ENCODE peak calls at places on chromosome 10, in seven cellular contexts. One of them, this sample, is unnamed.
A peak's percentile ranks its signal among the peaks of the same experiment; 100 is the strongest.

GRCh38 chr10:30502266-30503058 is 68.5 kb downstream of the MAP3K8 start:
- DNase-seq in HCT116: no peak
- DNase-seq in H1: no peak
- DNase-seq in GM12878: no peak
- DNase-seq in K562: peak; percentile 59
- DNase-seq in HepG2: no peak
- DNase-seq in SK-N-SH: no peak
- DNase-seq in this sample: no peak

GRCh38 chr10:87816163-87816841 is 1.7 kb downstream of the ATAD1 start:
- DNase-seq in H1: no peak
- DNase-seq in HCT116: no peak
- DNase-seq in SK-N-SH: no peak
- DNase-seq in GM12878: no peak
- DNase-seq in K562: no peak
- DNase-seq in HepG2: no peak
- DNase-seq in this sample: no peak

GRCh38 chr10:13949844-13950542 is 363.2 kb downstream of the PRPF18 start:
- DNase-seq in SK-N-SH: no peak
- DNase-seq in HCT116: no peak
- DNase-seq in GM12878: no peak
- DNase-seq in H1: no peak
- DNase-seq in K562: no peak
- DNase-seq in HepG2: no peak
- DNase-seq in this sample: no peak

GRCh38 chr10:127715782-127716378 is 21.1 kb upstream of the FOXI2 start:
- DNase-seq in H1: no peak
- DNase-seq in SK-N-SH: peak; percentile 32
- DNase-seq in HepG2: peak; percentile 39
- DNase-seq in HCT116: peak; percentile 46
- DNase-seq in GM12878: no peak
- DNase-seq in K562: no peak
- DNase-seq in this sample: no peak

GRCh38 chr10:21161647-21162046 is 264.5 kb upstream of the NEBL start:
- DNase-seq in K562: no peak
- DNase-seq in HepG2: no peak
- DNase-seq in H1: peak; percentile 51
- DNase-seq in HCT116: no peak
- DNase-seq in GM12878: no peak
- DNase-seq in SK-N-SH: no peak
- DNase-seq in this sample: no peak

GRCh38 chr10:89553064-89553734 is 17.8 kb upstream of the SLC16A12 start:
- DNase-seq in GM12878: no peak
- DNase-seq in HCT116: peak; percentile 82
- DNase-seq in H1: no peak
- DNase-seq in SK-N-SH: no peak
- DNase-seq in HepG2: peak; percentile 37
- DNase-seq in K562: no peak
- DNase-seq in this sample: no peak

GRCh38 chr10:75619636-75620035 is 188.2 kb downstream of the LRMDA start:
- DNase-seq in HepG2: no peak
- DNase-seq in K562: no peak
- DNase-seq in H1: no peak
- DNase-seq in HCT116: no peak
- DNase-seq in SK-N-SH: no peak
- DNase-seq in GM12878: no peak
- DNase-seq in this sample: no peak

GRCh38 chr10:28202941-28203352 is 99.9 kb downstream of the MPP7 start:
- DNase-seq in SK-N-SH: no peak
- DNase-seq in K562: no peak
- DNase-seq in HepG2: no peak
- DNase-seq in HCT116: no peak
- DNase-seq in H1: no peak
- DNase-seq in GM12878: no peak
- DNase-seq in this sample: no peak

GRCh38 chr10:102120142-102120986 is at the start of gene LDB1:
- DNase-seq in H1: no peak
- DNase-seq in K562: peak; percentile 68
- DNase-seq in HCT116: peak; percentile 65
- DNase-seq in HepG2: peak; percentile 62
- DNase-seq in GM12878: no peak
- DNase-seq in SK-N-SH: peak; percentile 85
- DNase-seq in this sample: peak; percentile 96

GRCh38 chr10:124671486-124672075 is 72.6 kb downstream of the FAM53B start:
- DNase-seq in HepG2: peak; percentile 63
- DNase-seq in H1: no peak
- DNase-seq in GM12878: no peak
- DNase-seq in SK-N-SH: peak; percentile 74
- DNase-seq in HCT116: peak; percentile 34
- DNase-seq in K562: peak; percentile 87
- DNase-seq in this sample: no peak

GRCh38 chr10:63819753-63820347 is 298.6 kb downstream of the REEP3 start:
- DNase-seq in GM12878: no peak
- DNase-seq in K562: peak; percentile 39
- DNase-seq in H1: peak; percentile 17
- DNase-seq in SK-N-SH: peak; percentile 62
- DNase-seq in HCT116: peak; percentile 59
- DNase-seq in HepG2: peak; percentile 33
- DNase-seq in this sample: peak; percentile 73

GRCh38 chr10:47354162-47354561 is 6.0 kb downstream of the RBP3 start:
- DNase-seq in SK-N-SH: no peak
- DNase-seq in K562: no peak
- DNase-seq in GM12878: no peak
- DNase-seq in HepG2: peak; percentile 12
- DNase-seq in HCT116: no peak
- DNase-seq in H1: no peak
- DNase-seq in this sample: peak; percentile 61

GRCh38 chr10:99233680-99234018 is 2.0 kb downstream of the HPSE2 start:
- DNase-seq in HepG2: no peak
- DNase-seq in HCT116: no peak
- DNase-seq in GM12878: no peak
- DNase-seq in H1: no peak
- DNase-seq in SK-N-SH: no peak
- DNase-seq in K562: no peak
- DNase-seq in this sample: no peak

GRCh38 chr10:98340946-98341345 is 73.0 kb upstream of the LOXL4 start:
- DNase-seq in GM12878: no peak
- DNase-seq in H1: no peak
- DNase-seq in SK-N-SH: peak; percentile 64
- DNase-seq in HCT116: no peak
- DNase-seq in HepG2: no peak
- DNase-seq in K562: no peak
- DNase-seq in this sample: no peak

GRCh38 chr10:37684765-37685164 is 172.6 kb downstream of the ZNF248 start:
- DNase-seq in K562: no peak
- DNase-seq in SK-N-SH: no peak
- DNase-seq in HCT116: no peak
- DNase-seq in GM12878: no peak
- DNase-seq in HepG2: no peak
- DNase-seq in H1: no peak
- DNase-seq in this sample: no peak

DNA sequence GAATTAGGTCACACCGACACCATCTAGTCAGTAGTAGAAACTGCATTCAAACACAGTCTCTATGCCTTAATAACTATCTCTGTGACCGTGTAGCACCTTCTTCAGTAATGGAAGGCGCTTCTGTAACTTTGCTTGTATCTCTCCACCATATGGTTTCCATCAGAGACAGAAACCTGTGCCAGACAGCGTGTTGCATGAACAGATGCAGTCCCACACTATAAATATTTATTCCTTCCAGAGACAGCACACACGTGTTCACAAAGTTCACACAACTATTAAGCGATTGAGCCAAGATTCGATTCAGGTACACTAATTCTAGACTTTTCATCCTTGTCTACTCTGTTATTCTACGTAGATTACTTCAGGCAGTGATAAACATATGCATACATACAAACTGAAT is 873.9 kb upstream of the MBL2 start:
- DNase-seq in H1: no peak
- DNase-seq in HepG2: no peak
- DNase-seq in SK-N-SH: peak; percentile 13
- DNase-seq in K562: no peak
- DNase-seq in HCT116: no peak
- DNase-seq in GM12878: no peak
- DNase-seq in this sample: no peak
- TF ChIP-seq JUND in H1: no peak
- TF ChIP-seq JUND in HepG2: no peak
- TF ChIP-seq JUND in SK-N-SH: no peak
- TF ChIP-seq JUND in K562: no peak
- TF ChIP-seq JUND in HCT116: no peak
- TF ChIP-seq JUND in GM12878: no peak
- TF ChIP-seq JUND in this sample: no peak

GRCh38 chr10:129888784-129889616 is 75.1 kb downstream of the EBF3 start:
- DNase-seq in H1: peak; percentile 65
- DNase-seq in K562: peak; percentile 42
- DNase-seq in SK-N-SH: peak; percentile 89
- DNase-seq in HCT116: no peak
- DNase-seq in HepG2: no peak
- DNase-seq in GM12878: no peak
- DNase-seq in this sample: peak; percentile 6
- TF ChIP-seq JUND in H1: no peak
- TF ChIP-seq JUND in K562: no peak
- TF ChIP-seq JUND in SK-N-SH: no peak
- TF ChIP-seq JUND in HCT116: no peak
- TF ChIP-seq JUND in HepG2: no peak
- TF ChIP-seq JUND in GM12878: no peak
- TF ChIP-seq JUND in this sample: no peak

GRCh38 chr10:92913973-92914372 is 65.7 kb downstream of the EXOC6 start:
- DNase-seq in GM12878: no peak
- DNase-seq in H1: no peak
- DNase-seq in K562: no peak
- DNase-seq in SK-N-SH: no peak
- DNase-seq in HCT116: no peak
- DNase-seq in HepG2: no peak
- DNase-seq in this sample: no peak

GRCh38 chr10:92916433-92916832 is 68.1 kb downstream of the EXOC6 start:
- DNase-seq in HepG2: no peak
- DNase-seq in H1: no peak
- DNase-seq in SK-N-SH: no peak
- DNase-seq in GM12878: no peak
- DNase-seq in K562: no peak
- DNase-seq in HCT116: no peak
- DNase-seq in this sample: no peak

GRCh38 chr10:92915892-92916291 is 67.6 kb downstream of the EXOC6 start:
- DNase-seq in HepG2: no peak
- DNase-seq in HCT116: no peak
- DNase-seq in H1: no peak
- DNase-seq in K562: no peak
- DNase-seq in SK-N-SH: no peak
- DNase-seq in GM12878: no peak
- DNase-seq in this sample: no peak

DNA sequence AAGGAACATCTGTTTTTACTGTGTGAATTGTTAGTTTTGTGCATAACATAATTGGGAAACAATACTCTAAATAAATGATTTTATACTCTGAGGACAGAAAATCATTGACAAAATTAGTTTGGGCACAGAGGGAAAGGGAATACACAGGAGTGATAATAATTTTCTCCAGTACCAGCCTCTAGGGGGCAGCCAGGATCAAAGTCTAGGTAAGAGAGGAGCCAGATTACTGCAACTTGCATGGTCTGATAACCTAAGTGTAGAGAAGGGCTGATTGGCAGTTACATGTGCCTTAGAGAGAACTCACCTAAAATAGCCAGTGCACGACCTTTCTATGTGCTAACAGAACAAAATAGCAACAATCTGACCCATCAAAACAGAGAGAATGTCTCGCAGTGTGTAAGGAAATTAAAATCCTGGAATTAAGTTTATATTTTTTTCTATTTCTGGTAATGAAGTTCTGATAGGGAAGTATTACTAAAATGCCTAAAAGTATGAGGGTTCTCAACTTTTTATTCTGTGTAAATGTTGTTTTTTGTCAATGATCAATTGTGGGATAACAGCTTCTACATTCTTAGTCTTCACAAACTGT is 66.3 kb downstream of the EXOC6 start:
- DNase-seq in GM12878: no peak
- DNase-seq in H1: no peak
- DNase-seq in SK-N-SH: peak; percentile 41
- DNase-seq in K562: peak; percentile 44
- DNase-seq in HCT116: peak; percentile 51
- DNase-seq in HepG2: peak; percentile 68
- DNase-seq in this sample: peak; percentile 61
- TF ChIP-seq JUND in GM12878: no peak
- TF ChIP-seq JUND in H1: no peak
- TF ChIP-seq JUND in SK-N-SH: no peak
- TF ChIP-seq JUND in K562: no peak
- TF ChIP-seq JUND in HCT116: no peak
- TF ChIP-seq JUND in HepG2: no peak
- TF ChIP-seq JUND in this sample: no peak

GRCh38 chr10:79229081-79229541 is 118.2 kb upstream of the PPIF start:
- DNase-seq in HepG2: no peak
- DNase-seq in SK-N-SH: peak; percentile 77
- DNase-seq in HCT116: no peak
- DNase-seq in K562: no peak
- DNase-seq in H1: no peak
- DNase-seq in GM12878: no peak
- DNase-seq in this sample: peak; percentile 80

GRCh38 chr10:79231908-79232307 is 115.4 kb upstream of the PPIF start:
- DNase-seq in K562: no peak
- DNase-seq in GM12878: no peak
- DNase-seq in H1: no peak
- DNase-seq in HepG2: no peak
- DNase-seq in SK-N-SH: no peak
- DNase-seq in HCT116: no peak
- DNase-seq in this sample: no peak

GRCh38 chr10:79232864-79233263 is 114.4 kb upstream of the PPIF start:
- DNase-seq in HepG2: no peak
- DNase-seq in GM12878: no peak
- DNase-seq in HCT116: no peak
- DNase-seq in SK-N-SH: no peak
- DNase-seq in H1: no peak
- DNase-seq in K562: no peak
- DNase-seq in this sample: no peak

GRCh38 chr10:79230563-79231249 is 116.6 kb upstream of the PPIF start:
- DNase-seq in HepG2: no peak
- DNase-seq in HCT116: no peak
- DNase-seq in SK-N-SH: no peak
- DNase-seq in K562: no peak
- DNase-seq in H1: no peak
- DNase-seq in GM12878: no peak
- DNase-seq in this sample: no peak

DNA sequence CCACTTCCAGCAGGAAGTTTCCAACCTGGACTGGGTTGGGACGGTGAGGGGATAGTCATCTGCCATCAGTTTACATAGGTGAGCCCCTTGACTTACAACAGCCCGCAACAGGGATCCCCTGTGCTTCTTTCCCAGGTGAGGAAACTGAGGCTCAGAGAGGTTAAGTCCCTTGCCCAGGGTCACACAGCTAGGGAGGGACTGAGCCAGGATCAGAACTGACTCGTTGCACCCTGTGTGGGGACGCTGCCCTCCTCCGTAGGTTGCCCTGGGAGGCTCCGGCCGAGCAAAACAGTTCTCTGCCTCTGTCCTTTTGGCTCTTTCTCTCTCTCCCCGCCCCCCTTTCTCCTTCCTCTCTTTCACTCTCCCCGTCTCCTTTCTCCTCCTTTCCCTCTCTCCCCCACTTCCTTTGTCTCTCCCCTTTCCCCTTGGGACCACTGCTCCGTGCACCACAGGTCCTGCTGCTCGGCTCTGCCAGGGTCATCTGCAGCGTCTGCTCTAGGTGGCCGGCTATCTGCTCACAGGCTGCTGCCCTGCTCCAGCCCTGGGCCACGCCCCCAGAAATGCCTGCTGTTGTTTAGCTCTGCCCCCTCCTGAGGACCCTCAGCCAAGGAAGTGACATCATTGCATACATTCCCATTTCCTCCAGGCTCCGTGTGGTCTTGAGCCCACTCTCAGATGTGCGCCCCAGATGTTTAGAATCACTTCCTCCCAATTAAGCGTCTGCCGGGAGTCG is 117.3 kb upstream of the PPIF start:
- DNase-seq in HCT116: no peak
- DNase-seq in HepG2: no peak
- DNase-seq in GM12878: no peak
- DNase-seq in K562: no peak
- DNase-seq in H1: no peak
- DNase-seq in SK-N-SH: peak; percentile 74
- DNase-seq in this sample: no peak
- TF ChIP-seq JUND in HCT116: no peak
- TF ChIP-seq JUND in HepG2: no peak
- TF ChIP-seq JUND in GM12878: no peak
- TF ChIP-seq JUND in K562: no peak
- TF ChIP-seq JUND in H1: no peak
- TF ChIP-seq JUND in SK-N-SH: no peak
- TF ChIP-seq JUND in this sample: no peak